ENCODE peak calls at places on chromosomes 3 and 15, in four cellular contexts. One of them, this sample, is unnamed.
A peak's percentile ranks its signal among the peaks of the same experiment; 100 is the strongest.

GRCh38 chr15:43966646-43967045 is 139.8 kb downstream of the WDR76 start:
- DNase-seq in transverse colon: no peak
- DNase-seq in ascending aorta: no peak
- DNase-seq in fibroblast of lung: peak; percentile 35
- DNase-seq in this sample: no peak

GRCh38 chr15:51533672-51534398 is 88.7 kb downstream of the DMXL2 start:
- DNase-seq in transverse colon: no peak
- DNase-seq in ascending aorta: no peak
- DNase-seq in fibroblast of lung: no peak
- DNase-seq in this sample: no peak

GRCh38 chr15:57364282-57365007 is 11.9 kb upstream of the CGNL1 start:
- DNase-seq in transverse colon: no peak
- DNase-seq in ascending aorta: no peak
- DNase-seq in fibroblast of lung: peak; percentile 34
- DNase-seq in this sample: peak; percentile 41

GRCh38 chr3:3119393-3119851 is 7.3 kb upstream of the TRNT1 start:
- DNase-seq in transverse colon: no peak
- DNase-seq in ascending aorta: no peak
- DNase-seq in fibroblast of lung: no peak
- DNase-seq in this sample: no peak

GRCh38 chr3:72258786-72259185 is 473.8 kb upstream of the PROK2 start:
- DNase-seq in transverse colon: no peak
- DNase-seq in ascending aorta: no peak
- DNase-seq in fibroblast of lung: no peak
- DNase-seq in this sample: no peak

GRCh38 chr15:44775923-44776322 is 39.6 kb downstream of the TRIM69 start:
- DNase-seq in transverse colon: peak; percentile 30
- DNase-seq in ascending aorta: no peak
- DNase-seq in fibroblast of lung: no peak
- DNase-seq in this sample: no peak

GRCh38 chr15:67303490-67304363 is 49.1 kb downstream of the IQCH start:
- DNase-seq in transverse colon: peak; percentile 10
- DNase-seq in ascending aorta: no peak
- DNase-seq in fibroblast of lung: peak; percentile 32
- DNase-seq in this sample: peak; percentile 26

GRCh38 chr15:70400766-70401541 is 303.2 kb upstream of the TLE3 start:
- DNase-seq in transverse colon: no peak
- DNase-seq in ascending aorta: no peak
- DNase-seq in fibroblast of lung: no peak
- DNase-seq in this sample: no peak

GRCh38 chr15:57165992-57166391 is 210.3 kb upstream of the CGNL1 start:
- DNase-seq in transverse colon: no peak
- DNase-seq in ascending aorta: no peak
- DNase-seq in fibroblast of lung: peak; percentile 58
- DNase-seq in this sample: no peak

GRCh38 chr3:140050977-140051957 is 116.3 kb downstream of the CLSTN2 start:
- DNase-seq in transverse colon: no peak
- DNase-seq in ascending aorta: no peak
- DNase-seq in fibroblast of lung: no peak
- DNase-seq in this sample: no peak

GRCh38 chr15:63291507-63291906 is 14.1 kb downstream of the APH1B start:
- DNase-seq in transverse colon: no peak
- DNase-seq in ascending aorta: no peak
- DNase-seq in fibroblast of lung: peak; percentile 92
- DNase-seq in this sample: no peak

GRCh38 chr3:23170306-23170705 is 32.8 kb upstream of the UBE2E2 start:
- DNase-seq in transverse colon: no peak
- DNase-seq in ascending aorta: no peak
- DNase-seq in fibroblast of lung: peak; percentile 51
- DNase-seq in this sample: no peak

GRCh38 chr3:151599103-151599672 is 134.5 kb upstream of the AADACL2 start:
- DNase-seq in transverse colon: no peak
- DNase-seq in ascending aorta: no peak
- DNase-seq in fibroblast of lung: no peak
- DNase-seq in this sample: no peak

GRCh38 chr3:104069114-104069513 is 1297.6 kb upstream of the ALCAM start:
- DNase-seq in transverse colon: no peak
- DNase-seq in ascending aorta: no peak
- DNase-seq in fibroblast of lung: peak; percentile 48
- DNase-seq in this sample: no peak

GRCh38 chr3:82281205-82281604 is 519.8 kb upstream of the GBE1 start:
- DNase-seq in transverse colon: no peak
- DNase-seq in ascending aorta: no peak
- DNase-seq in fibroblast of lung: peak; percentile 18
- DNase-seq in this sample: no peak

GRCh38 chr3:146159616-146160232 is 1.3 kb downstream of the PLOD2 start:
- DNase-seq in transverse colon: no peak
- DNase-seq in ascending aorta: no peak
- DNase-seq in fibroblast of lung: no peak
- DNase-seq in this sample: no peak

GRCh38 chr3:146156060-146156459 is 4.9 kb downstream of the PLOD2 start:
- DNase-seq in transverse colon: no peak
- DNase-seq in ascending aorta: no peak
- DNase-seq in fibroblast of lung: no peak
- DNase-seq in this sample: no peak

GRCh38 chr3:146156801-146157310 is 4.1 kb downstream of the PLOD2 start:
- DNase-seq in transverse colon: peak; percentile 26
- DNase-seq in ascending aorta: no peak
- DNase-seq in fibroblast of lung: no peak
- DNase-seq in this sample: no peak

GRCh38 chr3:146159037-146159436 is 1.9 kb downstream of the PLOD2 start:
- DNase-seq in transverse colon: no peak
- DNase-seq in ascending aorta: no peak
- DNase-seq in fibroblast of lung: peak; percentile 75
- DNase-seq in this sample: no peak

GRCh38 chr3:146157325-146158060 is 3.5 kb downstream of the PLOD2 start:
- DNase-seq in transverse colon: no peak
- DNase-seq in ascending aorta: no peak
- DNase-seq in fibroblast of lung: no peak
- DNase-seq in this sample: no peak
- H3K4me3 ChIP-seq in transverse colon: peak overlapping the region; percentile 84
- H3K4me3 ChIP-seq in ascending aorta: peak overlapping the region; percentile 93
- H3K4me3 ChIP-seq in fibroblast of lung: peak overlapping the region; percentile 88
- H3K4me3 ChIP-seq in this sample: no peak overlapping the region

GRCh38 chr3:122646146-122646988 is 34.3 kb upstream of the PARP14 start:
- DNase-seq in transverse colon: no peak
- DNase-seq in ascending aorta: no peak
- DNase-seq in fibroblast of lung: no peak
- DNase-seq in this sample: no peak
- H3K4me3 ChIP-seq in transverse colon: no peak overlapping the region
- H3K4me3 ChIP-seq in ascending aorta: no peak overlapping the region
- H3K4me3 ChIP-seq in fibroblast of lung: no peak overlapping the region
- H3K4me3 ChIP-seq in this sample: no peak overlapping the region

DNA sequence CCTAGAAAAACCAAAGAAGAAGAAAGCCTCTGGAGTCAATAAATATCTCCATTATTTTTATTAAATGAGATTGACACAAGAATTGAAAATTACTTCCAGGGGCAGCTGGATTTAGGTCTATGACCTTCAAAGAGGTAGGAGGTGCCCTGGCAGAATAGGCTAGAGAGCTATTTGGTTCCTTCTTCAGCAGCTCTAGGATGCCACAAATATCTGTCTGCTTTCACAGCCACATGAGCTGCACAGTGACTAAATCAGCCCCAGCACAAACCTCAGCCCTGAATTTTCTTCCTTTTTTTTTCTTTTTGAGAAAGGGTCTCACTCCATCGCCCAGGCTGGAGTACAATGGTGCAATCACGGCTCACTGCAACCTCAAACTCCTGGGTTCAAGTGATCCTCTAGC is 223.5 kb downstream of the ABHD5 start:
- DNase-seq in transverse colon: no peak
- DNase-seq in ascending aorta: no peak
- DNase-seq in fibroblast of lung: no peak
- DNase-seq in this sample: no peak
- H3K4me3 ChIP-seq in transverse colon: no peak overlapping the region
- H3K4me3 ChIP-seq in ascending aorta: no peak overlapping the region
- H3K4me3 ChIP-seq in fibroblast of lung: no peak overlapping the region
- H3K4me3 ChIP-seq in this sample: no peak overlapping the region

GRCh38 chr15:61318276-61318675 is 89.2 kb upstream of the RORA start:
- DNase-seq in transverse colon: no peak
- DNase-seq in ascending aorta: no peak
- DNase-seq in fibroblast of lung: no peak
- DNase-seq in this sample: no peak
- H3K4me3 ChIP-seq in transverse colon: no peak overlapping the region
- H3K4me3 ChIP-seq in ascending aorta: no peak overlapping the region
- H3K4me3 ChIP-seq in fibroblast of lung: no peak overlapping the region
- H3K4me3 ChIP-seq in this sample: no peak overlapping the region

GRCh38 chr3:13075318-13075717 is 2.1 kb upstream of the IQSEC1 start:
- DNase-seq in transverse colon: no peak
- DNase-seq in ascending aorta: peak; percentile 14
- DNase-seq in fibroblast of lung: no peak
- DNase-seq in this sample: no peak

GRCh38 chr3:13071695-13072094 is 1.5 kb downstream of the IQSEC1 start:
- DNase-seq in transverse colon: no peak
- DNase-seq in ascending aorta: no peak
- DNase-seq in fibroblast of lung: no peak
- DNase-seq in this sample: no peak

GRCh38 chr3:13072239-13073041 is 789 bp downstream of the IQSEC1 start:
- DNase-seq in transverse colon: peak; percentile 77
- DNase-seq in ascending aorta: peak; percentile 33
- DNase-seq in fibroblast of lung: peak; percentile 23
- DNase-seq in this sample: no peak

GRCh38 chr3:13073976-13074375 is 747 bp upstream of the IQSEC1 start:
- DNase-seq in transverse colon: no peak
- DNase-seq in ascending aorta: no peak
- DNase-seq in fibroblast of lung: no peak
- DNase-seq in this sample: no peak

DNA sequence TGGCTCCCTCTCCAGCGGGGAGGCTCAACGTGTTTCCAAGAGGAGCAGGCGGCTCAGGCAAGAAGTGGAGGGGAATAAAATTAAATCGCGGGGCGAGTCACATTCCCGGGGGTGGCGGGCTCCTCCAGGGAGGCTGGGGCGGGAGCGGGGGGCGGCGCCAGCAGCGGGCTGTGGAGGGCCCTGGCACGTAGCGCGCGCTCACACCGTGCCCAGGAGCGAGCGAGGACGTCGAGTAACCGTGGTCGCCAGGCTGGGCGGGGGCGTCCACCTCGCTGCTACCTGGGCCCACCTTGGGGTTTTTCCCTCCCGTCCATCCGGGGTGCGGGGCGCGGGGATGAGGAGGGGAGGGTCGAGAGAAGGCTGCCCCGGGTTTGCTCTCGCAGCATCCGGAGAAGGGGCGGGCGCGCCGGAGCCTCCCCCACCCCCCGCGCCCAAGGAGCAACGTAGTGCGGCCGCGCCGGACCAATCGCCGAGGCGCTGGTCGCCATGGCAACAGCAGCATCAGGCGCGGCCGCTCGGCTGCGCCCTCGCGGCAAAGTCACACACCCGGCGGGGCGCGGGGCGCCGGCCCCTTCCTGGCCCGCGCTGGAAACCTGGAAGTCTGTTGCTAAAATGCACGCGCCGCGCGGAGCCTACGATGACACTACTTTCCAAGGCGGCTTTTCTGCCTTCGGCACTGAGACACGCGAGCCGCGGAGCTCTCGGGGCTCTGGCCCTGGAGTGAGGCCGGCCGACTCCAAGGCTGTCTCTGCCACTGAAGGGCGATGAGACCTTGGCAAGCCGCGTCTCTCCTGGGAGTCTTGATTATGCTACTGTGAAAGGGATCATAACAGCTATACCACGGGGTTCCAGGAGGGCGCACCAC is at the start of gene IQSEC1:
- DNase-seq in transverse colon: peak; percentile 65
- DNase-seq in ascending aorta: peak; percentile 16
- DNase-seq in fibroblast of lung: peak; percentile 25
- DNase-seq in this sample: peak; percentile 29
- H3K4me3 ChIP-seq in transverse colon: peak within 1 kb of the TSS; percentile 9
- H3K4me3 ChIP-seq in ascending aorta: peak within 1 kb of the TSS; percentile 58
- H3K4me3 ChIP-seq in fibroblast of lung: no peak within 1 kb of the TSS
- H3K4me3 ChIP-seq in this sample: peak within 1 kb of the TSS; percentile 5

DNA sequence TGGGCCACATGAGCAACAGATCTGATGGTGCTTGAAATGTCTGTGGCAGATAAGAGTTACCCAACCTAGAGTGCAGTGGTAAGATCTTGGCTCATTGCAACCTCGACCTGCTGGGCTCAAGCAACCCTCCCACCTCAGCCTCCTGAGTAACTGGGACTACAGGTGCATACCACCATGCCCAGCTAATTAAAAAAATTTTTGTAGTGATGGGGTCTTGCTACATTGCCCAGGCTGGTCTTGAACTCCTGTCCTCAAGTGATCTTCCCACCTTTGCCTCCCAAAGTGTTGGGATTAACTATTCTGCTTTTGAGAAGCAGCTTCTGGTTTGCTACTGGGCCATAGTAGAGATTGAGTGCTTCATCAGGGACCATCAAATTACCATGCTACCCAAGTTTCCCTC is 2.9 kb upstream of the TARS3 start:
- DNase-seq in transverse colon: no peak
- DNase-seq in ascending aorta: no peak
- DNase-seq in fibroblast of lung: no peak
- DNase-seq in this sample: no peak
- H3K4me3 ChIP-seq in transverse colon: no peak overlapping the region
- H3K4me3 ChIP-seq in ascending aorta: no peak overlapping the region
- H3K4me3 ChIP-seq in fibroblast of lung: no peak overlapping the region
- H3K4me3 ChIP-seq in this sample: no peak overlapping the region

GRCh38 chr3:120682095-120682681 is at the start of gene HGD:
- DNase-seq in transverse colon: peak; percentile 70
- DNase-seq in ascending aorta: no peak
- DNase-seq in fibroblast of lung: no peak
- DNase-seq in this sample: peak; percentile 69
- H3K4me3 ChIP-seq in transverse colon: peak within 1 kb of the TSS; percentile 25
- H3K4me3 ChIP-seq in ascending aorta: no peak within 1 kb of the TSS
- H3K4me3 ChIP-seq in fibroblast of lung: no peak within 1 kb of the TSS
- H3K4me3 ChIP-seq in this sample: peak within 1 kb of the TSS; percentile 6

DNA sequence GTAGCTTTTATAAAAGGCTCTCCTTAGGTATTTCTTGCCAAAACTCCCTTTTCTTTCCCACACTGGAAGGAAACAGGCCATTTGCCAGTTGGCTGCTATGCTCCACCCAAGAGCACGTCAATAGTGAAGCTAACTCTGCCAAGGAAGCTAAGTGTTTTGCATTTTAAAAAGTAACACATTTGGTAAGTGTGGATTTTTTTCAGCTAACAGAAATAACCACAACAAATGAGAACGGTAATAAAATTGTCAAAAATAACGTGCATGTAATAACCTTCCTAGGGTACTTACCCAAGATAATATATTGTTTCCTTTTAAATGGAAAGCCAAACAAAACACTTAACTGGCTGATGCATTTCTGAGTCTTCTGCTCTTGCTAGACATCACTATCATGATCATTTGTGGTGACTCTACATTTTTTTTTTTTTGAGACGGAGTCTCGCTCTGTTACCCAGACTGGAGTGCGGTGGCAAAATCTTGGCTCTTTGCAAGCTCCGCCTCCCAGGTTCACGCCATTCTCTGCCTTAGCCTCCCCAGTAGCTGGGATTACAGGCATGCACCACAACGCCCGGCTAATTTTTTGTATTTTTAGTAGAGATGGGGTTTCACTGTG is 4.6 kb downstream of the DPP8 start:
- DNase-seq in transverse colon: no peak
- DNase-seq in ascending aorta: no peak
- DNase-seq in fibroblast of lung: peak; percentile 88
- DNase-seq in this sample: no peak
- H3K4me3 ChIP-seq in transverse colon: peak overlapping the region; percentile 8
- H3K4me3 ChIP-seq in ascending aorta: peak overlapping the region; percentile 53
- H3K4me3 ChIP-seq in fibroblast of lung: no peak overlapping the region
- H3K4me3 ChIP-seq in this sample: no peak overlapping the region

DNA sequence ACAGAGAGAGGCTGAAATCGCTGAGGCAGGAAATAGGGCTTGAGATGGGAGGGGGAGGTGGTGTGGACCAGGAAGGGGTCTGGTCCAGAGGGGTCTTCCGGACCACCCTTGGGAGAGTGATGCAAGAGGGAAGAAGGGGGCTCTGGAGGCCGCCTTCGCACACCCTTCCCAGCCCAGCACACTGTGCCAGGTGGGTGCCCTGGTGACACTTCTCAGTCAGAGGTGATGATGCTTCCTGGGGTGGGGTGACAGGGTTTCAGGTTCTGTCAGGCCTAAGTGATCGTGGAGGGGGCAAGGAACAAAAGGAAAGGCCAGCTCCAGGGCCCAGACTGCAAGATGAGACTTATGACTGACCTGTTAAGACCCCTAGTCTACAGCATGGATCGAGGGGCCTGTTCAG is 12.7 kb downstream of the SEMA3G start:
- DNase-seq in transverse colon: no peak
- DNase-seq in ascending aorta: no peak
- DNase-seq in fibroblast of lung: no peak
- DNase-seq in this sample: no peak
- H3K4me3 ChIP-seq in transverse colon: no peak overlapping the region
- H3K4me3 ChIP-seq in ascending aorta: no peak overlapping the region
- H3K4me3 ChIP-seq in fibroblast of lung: no peak overlapping the region
- H3K4me3 ChIP-seq in this sample: no peak overlapping the region

This sample was measured in colonic mucosa.